ENCODE peak calls at places on chromosomes 16 and 17, in five cellular contexts. One of them, this sample, is unnamed.
A peak's percentile ranks its signal among the peaks of the same experiment; 100 is the strongest.

GRCh38 chr16:1333149-1333812 is at the start of gene BAIAP3:
- DNase-seq in aorta: peak; percentile 88
- DNase-seq in PC-9: peak; percentile 56
- DNase-seq in prostate gland: peak; percentile 64
- DNase-seq in gastrocnemius medialis: no peak
- DNase-seq in this sample: no peak

GRCh38 chr16:67459066-67459857 is 21.7 kb downstream of the ATP6V0D1 start:
- DNase-seq in prostate gland: peak; percentile 83
- DNase-seq in PC-9: no peak
- DNase-seq in gastrocnemius medialis: peak; percentile 73
- DNase-seq in aorta: no peak
- DNase-seq in this sample: no peak

GRCh38 chr16:66904428-66904845 is 14.2 kb downstream of the CDH16 start:
- DNase-seq in PC-9: no peak
- DNase-seq in prostate gland: no peak
- DNase-seq in aorta: peak; percentile 73
- DNase-seq in gastrocnemius medialis: no peak
- DNase-seq in this sample: no peak

GRCh38 chr16:886084-886543 is 84.7 kb downstream of the LMF1 start:
- DNase-seq in aorta: no peak
- DNase-seq in PC-9: no peak
- DNase-seq in prostate gland: no peak
- DNase-seq in gastrocnemius medialis: no peak
- DNase-seq in this sample: no peak

GRCh38 chr16:80544326-80544725 is 3.5 kb downstream of the DYNLRB2 start:
- DNase-seq in prostate gland: no peak
- DNase-seq in gastrocnemius medialis: no peak
- DNase-seq in PC-9: no peak
- DNase-seq in aorta: no peak
- DNase-seq in this sample: no peak

GRCh38 chr16:15427648-15428239 is 6.6 kb upstream of the BMERB1 start:
- DNase-seq in gastrocnemius medialis: peak; percentile 33
- DNase-seq in PC-9: no peak
- DNase-seq in aorta: peak; percentile 89
- DNase-seq in prostate gland: peak; percentile 46
- DNase-seq in this sample: peak; percentile 61

GRCh38 chr17:35460354-35460851 is 11.8 kb upstream of the SLFN13 start:
- DNase-seq in gastrocnemius medialis: peak; percentile 15
- DNase-seq in PC-9: peak; percentile 83
- DNase-seq in aorta: peak; percentile 77
- DNase-seq in prostate gland: peak; percentile 39
- DNase-seq in this sample: no peak

GRCh38 chr17:39071573-39071972 is 79.9 kb downstream of the PLXDC1 start:
- DNase-seq in prostate gland: no peak
- DNase-seq in PC-9: no peak
- DNase-seq in aorta: no peak
- DNase-seq in gastrocnemius medialis: no peak
- DNase-seq in this sample: no peak

GRCh38 chr16:77784441-77785356 is 3.7 kb upstream of the VAT1L start:
- DNase-seq in prostate gland: no peak
- DNase-seq in gastrocnemius medialis: no peak
- DNase-seq in PC-9: no peak
- DNase-seq in aorta: no peak
- DNase-seq in this sample: no peak

GRCh38 chr16:4245400-4245799 is 3.5 kb upstream of the SRL start:
- DNase-seq in prostate gland: no peak
- DNase-seq in aorta: no peak
- DNase-seq in PC-9: no peak
- DNase-seq in gastrocnemius medialis: no peak
- DNase-seq in this sample: no peak

GRCh38 chr17:3886776-3887175 is 6.1 kb downstream of the CAMKK1 start:
- DNase-seq in prostate gland: no peak
- DNase-seq in aorta: no peak
- DNase-seq in gastrocnemius medialis: peak; percentile 33
- DNase-seq in PC-9: no peak
- DNase-seq in this sample: no peak

GRCh38 chr17:57707892-57708291 is 37.2 kb downstream of the CCDC182 start:
- DNase-seq in gastrocnemius medialis: peak; percentile 42
- DNase-seq in PC-9: no peak
- DNase-seq in prostate gland: no peak
- DNase-seq in aorta: no peak
- DNase-seq in this sample: no peak

GRCh38 chr17:17900615-17901520 is 64.1 kb upstream of the SREBF1 start:
- DNase-seq in PC-9: peak; percentile 85
- DNase-seq in gastrocnemius medialis: peak; percentile 94
- DNase-seq in aorta: peak; percentile 82
- DNase-seq in prostate gland: peak; percentile 85
- DNase-seq in this sample: peak; percentile 77

GRCh38 chr16:25110392-25110947 is 1.1 kb upstream of the LCMT1 start:
- DNase-seq in aorta: no peak
- DNase-seq in PC-9: no peak
- DNase-seq in gastrocnemius medialis: peak; percentile 34
- DNase-seq in prostate gland: no peak
- DNase-seq in this sample: no peak

GRCh38 chr17:43183921-43184320 is 12.9 kb downstream of the NBR1 start:
- DNase-seq in PC-9: no peak
- DNase-seq in prostate gland: no peak
- DNase-seq in aorta: no peak
- DNase-seq in gastrocnemius medialis: no peak
- DNase-seq in this sample: no peak

GRCh38 chr16:24189941-24190340 is 66.2 kb upstream of the CACNG3 start:
- DNase-seq in PC-9: no peak
- DNase-seq in gastrocnemius medialis: no peak
- DNase-seq in prostate gland: no peak
- DNase-seq in aorta: no peak
- DNase-seq in this sample: no peak

GRCh38 chr16:21283521-21284289 is 5.6 kb upstream of the CRYM start:
- DNase-seq in PC-9: no peak
- DNase-seq in gastrocnemius medialis: no peak
- DNase-seq in prostate gland: peak; percentile 58
- DNase-seq in aorta: peak; percentile 87
- DNase-seq in this sample: peak; percentile 20

GRCh38 chr17:41538565-41538991 is 10.5 kb upstream of the KRT19 start:
- DNase-seq in prostate gland: no peak
- DNase-seq in PC-9: no peak
- DNase-seq in aorta: peak; percentile 33
- DNase-seq in gastrocnemius medialis: no peak
- DNase-seq in this sample: no peak

GRCh38 chr16:48862087-48862532 is 252.1 kb upstream of the N4BP1 start:
- DNase-seq in aorta: no peak
- DNase-seq in gastrocnemius medialis: no peak
- DNase-seq in PC-9: no peak
- DNase-seq in prostate gland: no peak
- DNase-seq in this sample: peak; percentile 61

GRCh38 chr17:19003966-19004600 is 481 bp downstream of the FAM83G start:
- DNase-seq in PC-9: peak; percentile 69
- DNase-seq in prostate gland: no peak
- DNase-seq in aorta: peak; percentile 84
- DNase-seq in gastrocnemius medialis: no peak
- DNase-seq in this sample: no peak

GRCh38 chr16:67185003-67185865 is 1.5 kb upstream of the MATCAP1 start:
- DNase-seq in gastrocnemius medialis: peak; percentile 89
- DNase-seq in prostate gland: peak; percentile 82
- DNase-seq in aorta: peak; percentile 99
- DNase-seq in PC-9: peak; percentile 77
- DNase-seq in this sample: peak; percentile 81

GRCh38 chr16:84412262-84412661 is 43.9 kb downstream of the ATP2C2 start:
- DNase-seq in gastrocnemius medialis: no peak
- DNase-seq in prostate gland: no peak
- DNase-seq in PC-9: no peak
- DNase-seq in aorta: no peak
- DNase-seq in this sample: no peak

GRCh38 chr16:75377971-75378386 is 55.3 kb downstream of the CFDP1 start:
- DNase-seq in gastrocnemius medialis: no peak
- DNase-seq in aorta: no peak
- DNase-seq in PC-9: peak; percentile 49
- DNase-seq in prostate gland: peak; percentile 21
- DNase-seq in this sample: peak; percentile 38

GRCh38 chr16:77624085-77624484 is 98.2 kb upstream of the NUDT7 start:
- DNase-seq in prostate gland: no peak
- DNase-seq in PC-9: no peak
- DNase-seq in gastrocnemius medialis: no peak
- DNase-seq in aorta: no peak
- DNase-seq in this sample: no peak

GRCh38 chr16:63361032-63361624 is 1324.9 kb upstream of the CDH8 start:
- DNase-seq in gastrocnemius medialis: no peak
- DNase-seq in aorta: no peak
- DNase-seq in prostate gland: no peak
- DNase-seq in PC-9: no peak
- DNase-seq in this sample: no peak

GRCh38 chr16:51888534-51888933 is 658.4 kb downstream of the TOX3 start:
- DNase-seq in gastrocnemius medialis: no peak
- DNase-seq in prostate gland: no peak
- DNase-seq in PC-9: no peak
- DNase-seq in aorta: no peak
- DNase-seq in this sample: no peak

GRCh38 chr16:1054660-1055556 is 17.6 kb upstream of the SSTR5 start:
- DNase-seq in prostate gland: peak; percentile 35
- DNase-seq in aorta: peak; percentile 91
- DNase-seq in gastrocnemius medialis: peak; percentile 52
- DNase-seq in PC-9: peak; percentile 69
- DNase-seq in this sample: peak; percentile 28

GRCh38 chr16:86022381-86022960 is 123.5 kb downstream of the IRF8 start:
- DNase-seq in PC-9: no peak
- DNase-seq in prostate gland: no peak
- DNase-seq in gastrocnemius medialis: no peak
- DNase-seq in aorta: peak; percentile 54
- DNase-seq in this sample: no peak

GRCh38 chr17:31787857-31788570 is 71.0 kb downstream of the COPRS start:
- DNase-seq in aorta: peak; percentile 86
- DNase-seq in prostate gland: peak; percentile 85
- DNase-seq in PC-9: peak; percentile 54
- DNase-seq in gastrocnemius medialis: no peak
- DNase-seq in this sample: no peak

GRCh38 chr16:57693539-57693938 is 1.1 kb upstream of the DRC7 start:
- DNase-seq in aorta: no peak
- DNase-seq in gastrocnemius medialis: no peak
- DNase-seq in prostate gland: no peak
- DNase-seq in PC-9: no peak
- DNase-seq in this sample: no peak
- H3K4me1 ChIP-seq in aorta: no peaks in the 10 kb centered on the region
- H3K4me1 ChIP-seq in gastrocnemius medialis: no peaks in the 10 kb centered on the region
- H3K4me1 ChIP-seq in prostate gland: no peaks in the 10 kb centered on the region
- H3K4me1 ChIP-seq in PC-9: no peaks in the 10 kb centered on the region
- H3K4me1 ChIP-seq in this sample: no peaks in the 10 kb centered on the region

GRCh38 chr17:63552211-63552610 is 1.9 kb downstream of the DCAF7 start:
- DNase-seq in aorta: no peak
- DNase-seq in prostate gland: no peak
- DNase-seq in gastrocnemius medialis: no peak
- DNase-seq in PC-9: no peak
- DNase-seq in this sample: peak; percentile 43

GRCh38 chr17:63561819-63562218 is 11.5 kb downstream of the DCAF7 start:
- DNase-seq in prostate gland: no peak
- DNase-seq in gastrocnemius medialis: no peak
- DNase-seq in aorta: no peak
- DNase-seq in PC-9: no peak
- DNase-seq in this sample: no peak

GRCh38 chr17:63558441-63558840 is 8.2 kb downstream of the DCAF7 start:
- DNase-seq in aorta: no peak
- DNase-seq in prostate gland: no peak
- DNase-seq in gastrocnemius medialis: no peak
- DNase-seq in PC-9: no peak
- DNase-seq in this sample: no peak

GRCh38 chr17:63555475-63556156 is 5.3 kb downstream of the DCAF7 start:
- DNase-seq in PC-9: no peak
- DNase-seq in gastrocnemius medialis: no peak
- DNase-seq in aorta: no peak
- DNase-seq in prostate gland: no peak
- DNase-seq in this sample: no peak

GRCh38 chr17:63557416-63557815 is 7.1 kb downstream of the DCAF7 start:
- DNase-seq in PC-9: no peak
- DNase-seq in gastrocnemius medialis: no peak
- DNase-seq in prostate gland: no peak
- DNase-seq in aorta: no peak
- DNase-seq in this sample: no peak
- H3K4me1 ChIP-seq in PC-9: peaks cover 6% of the 10 kb centered on the region
- H3K4me1 ChIP-seq in gastrocnemius medialis: peaks cover 30% of the 10 kb centered on the region
- H3K4me1 ChIP-seq in prostate gland: peaks cover 9% of the 10 kb centered on the region
- H3K4me1 ChIP-seq in aorta: peaks cover 2% of the 10 kb centered on the region
- H3K4me1 ChIP-seq in this sample: peaks cover 5% of the 10 kb centered on the region

GRCh38 chr17:74776044-74776962 is at the start of gene NAT9:
- DNase-seq in prostate gland: peak; percentile 92
- DNase-seq in aorta: peak; percentile 100
- DNase-seq in PC-9: peak; percentile 99
- DNase-seq in gastrocnemius medialis: peak; percentile 96
- DNase-seq in this sample: peak; percentile 97
- H3K4me1 ChIP-seq in prostate gland: peaks cover 9% of the 10 kb centered on the region
- H3K4me1 ChIP-seq in aorta: no peaks in the 10 kb centered on the region
- H3K4me1 ChIP-seq in PC-9: peaks cover 16% of the 10 kb centered on the region
- H3K4me1 ChIP-seq in gastrocnemius medialis: peaks cover 17% of the 10 kb centered on the region
- H3K4me1 ChIP-seq in this sample: peaks cover 29% of the 10 kb centered on the region

DNA sequence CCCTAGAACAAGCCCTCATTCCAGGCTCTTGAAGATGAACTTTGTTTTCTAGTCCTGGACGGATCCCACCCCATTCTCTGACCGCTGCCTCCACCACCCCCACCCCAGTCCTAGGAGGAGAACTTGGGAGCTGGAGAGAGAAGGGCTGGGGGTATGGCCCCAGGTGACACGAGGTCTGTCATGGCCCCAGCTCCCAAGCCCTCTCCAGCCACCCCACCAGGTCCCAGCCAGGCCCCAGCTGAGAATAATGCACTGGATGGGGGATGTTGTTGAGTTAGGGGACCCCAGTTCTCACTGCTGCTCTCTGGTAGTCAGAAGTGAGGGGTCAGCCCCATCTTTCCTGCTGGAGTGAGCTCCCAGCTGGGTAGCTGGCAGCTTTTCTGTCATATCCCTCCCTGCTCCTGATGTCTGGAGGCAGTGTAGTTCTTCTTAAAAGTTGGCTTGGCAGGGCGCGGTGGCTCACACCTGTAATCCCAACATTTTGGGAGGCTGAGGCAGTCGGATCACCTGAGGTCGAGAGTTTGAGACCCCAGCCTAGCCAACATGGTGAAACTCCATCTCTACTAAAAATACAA is 4.6 kb upstream of the COL1A1 start:
- DNase-seq in PC-9: no peak
- DNase-seq in prostate gland: no peak
- DNase-seq in gastrocnemius medialis: no peak
- DNase-seq in aorta: peak; percentile 51
- DNase-seq in this sample: peak; percentile 40
- H3K4me1 ChIP-seq in PC-9: peaks cover 13% of the 10 kb centered on the region
- H3K4me1 ChIP-seq in prostate gland: no peaks in the 10 kb centered on the region
- H3K4me1 ChIP-seq in gastrocnemius medialis: no peaks in the 10 kb centered on the region
- H3K4me1 ChIP-seq in aorta: peaks cover under 1% of the 10 kb centered on the region
- H3K4me1 ChIP-seq in this sample: peaks cover 75% of the 10 kb centered on the region

GRCh38 chr17:49696233-49696761 is 11.5 kb downstream of the SLC35B1 start:
- DNase-seq in aorta: no peak
- DNase-seq in gastrocnemius medialis: peak; percentile 11
- DNase-seq in PC-9: no peak
- DNase-seq in prostate gland: no peak
- DNase-seq in this sample: no peak

GRCh38 chr17:49700956-49701355 is 6.8 kb downstream of the SLC35B1 start:
- DNase-seq in gastrocnemius medialis: no peak
- DNase-seq in PC-9: no peak
- DNase-seq in aorta: no peak
- DNase-seq in prostate gland: no peak
- DNase-seq in this sample: no peak

GRCh38 chr17:49703557-49704277 is 4.0 kb downstream of the SLC35B1 start:
- DNase-seq in aorta: no peak
- DNase-seq in PC-9: peak; percentile 16
- DNase-seq in prostate gland: peak; percentile 75
- DNase-seq in gastrocnemius medialis: peak; percentile 58
- DNase-seq in this sample: no peak

GRCh38 chr17:49698005-49698404 is 9.8 kb downstream of the SLC35B1 start:
- DNase-seq in aorta: no peak
- DNase-seq in PC-9: no peak
- DNase-seq in prostate gland: no peak
- DNase-seq in gastrocnemius medialis: peak; percentile 8
- DNase-seq in this sample: no peak

GRCh38 chr17:49699967-49700575 is 7.7 kb downstream of the SLC35B1 start:
- DNase-seq in prostate gland: no peak
- DNase-seq in aorta: no peak
- DNase-seq in gastrocnemius medialis: no peak
- DNase-seq in PC-9: no peak
- DNase-seq in this sample: no peak
- H3K4me1 ChIP-seq in prostate gland: no peaks in the 10 kb centered on the region
- H3K4me1 ChIP-seq in aorta: no peaks in the 10 kb centered on the region
- H3K4me1 ChIP-seq in gastrocnemius medialis: no peaks in the 10 kb centered on the region
- H3K4me1 ChIP-seq in PC-9: no peaks in the 10 kb centered on the region
- H3K4me1 ChIP-seq in this sample: no peaks in the 10 kb centered on the region

This sample was measured in SJSA1.